ENCODE peak calls at places on chromosomes 6 and 20, in four cellular contexts. S, H, L and J are unnamed samples.

GRCh38 chr6:170444811-170445211 is 108.3 kb downstream of the PSMB1 start:
- DNase-seq in S (no peak), H (no peak), L (peak), J (no peak)

GRCh38 chr6:34284563-34285545 is 36.0 kb upstream of the SMIM29 start:
- DNase-seq in S (no peak), H (no peak), L (no peak), J (peak)

GRCh38 chr20:4820833-4821518 is 99.3 kb downstream of the PRND start:
- DNase-seq in S (no peak), H (no peak), L (no peak), J (no peak)

GRCh38 chr6:41706876-41707564 is 28.4 kb downstream of the TFEB start:
- DNase-seq in S (no peak), H (no peak), L (no peak), J (no peak)

GRCh38 chr20:31811796-31812728 is 7.1 kb upstream of the MYLK2 start:
- DNase-seq in S (no peak), H (no peak), L (no peak), J (peak)

GRCh38 chr6:31079656-31080261 is 32.6 kb downstream of the C6orf15 start:
- DNase-seq in S (no peak), H (peak), L (peak), J (peak)

GRCh38 chr6:54072708-54073313 is 38.4 kb upstream of the MLIP start:
- DNase-seq in S (no peak), H (no peak), L (no peak), J (no peak)

GRCh38 chr20:63101781-63102719 is 95.3 kb upstream of the BHLHE23 start:
- DNase-seq in S (no peak), H (no peak), L (peak), J (no peak)

GRCh38 chr6:51213806-51214205 is 395.1 kb downstream of the TFAP2B start:
- DNase-seq in S (no peak), H (no peak), L (no peak), J (no peak)

GRCh38 chr6:152897807-152898399 is 84.9 kb downstream of the FBXO5 start:
- DNase-seq in S (peak), H (peak), L (peak), J (peak)

GRCh38 chr6:88302769-88303230 is 136.7 kb upstream of the CNR1 start:
- DNase-seq in S (no peak), H (no peak), L (no peak), J (no peak)

GRCh38 chr6:151372164-151372563 is 19.2 kb downstream of the ZBTB2 start:
- DNase-seq in S (no peak), H (no peak), L (no peak), J (no peak)

GRCh38 chr6:10558575-10558974 is 37.4 kb downstream of the GCNT2 start:
- DNase-seq in S (no peak), H (no peak), L (peak), J (no peak)

GRCh38 chr6:134352786-134353480 is 35.0 kb upstream of the SGK1 start:
- DNase-seq in S (no peak), H (no peak), L (no peak), J (no peak)

GRCh38 chr6:39083111-39083702 is 31.8 kb downstream of the SAYSD1 start:
- DNase-seq in S (no peak), H (no peak), L (no peak), J (no peak)

GRCh38 chr6:45078432-45078831 is 249.7 kb upstream of the RUNX2 start:
- DNase-seq in S (no peak), H (no peak), L (no peak), J (no peak)

GRCh38 chr20:57588596-57588995 is 27.7 kb downstream of the PCK1 start:
- DNase-seq in S (no peak), H (no peak), L (no peak), J (no peak)

GRCh38 chr20:49562341-49563014 is 5.5 kb downstream of the PTGIS start:
- DNase-seq in S (no peak), H (no peak), L (no peak), J (peak)

GRCh38 chr20:14700641-14700965 is 363.2 kb upstream of the FLRT3 start:
- DNase-seq in S (no peak), H (no peak), L (no peak), J (no peak)

GRCh38 chr6:155261146-155261900 is 2.5 kb upstream of the CLDN20 start:
- DNase-seq in S (no peak), H (peak), L (no peak), J (no peak)

GRCh38 chr6:20402181-20403079 is 751 bp downstream of the E2F3 start:
- DNase-seq in S (no peak), H (peak), L (peak), J (peak)

GRCh38 chr6:50565004-50565403 is 148.3 kb upstream of the TFAP2D start:
- DNase-seq in S (no peak), H (no peak), L (no peak), J (no peak)

GRCh38 chr6:132070356-132070755 is 119.2 kb upstream of the CCN2 start:
- DNase-seq in S (no peak), H (no peak), L (no peak), J (no peak)

GRCh38 chr6:132072271-132072670 is 121.1 kb upstream of the CCN2 start:
- DNase-seq in S (no peak), H (no peak), L (no peak), J (no peak)

GRCh38 chr6:132067286-132067685 is 116.1 kb upstream of the CCN2 start:
- DNase-seq in S (no peak), H (no peak), L (no peak), J (no peak)

GRCh38 chr6:132065556-132065955 is 114.4 kb upstream of the CCN2 start:
- DNase-seq in S (no peak), H (no peak), L (no peak), J (no peak)

GRCh38 chr6:132068766-132069165 is 117.6 kb upstream of the CCN2 start:
- DNase-seq in S (no peak), H (no peak), L (no peak), J (no peak)
- TF ChIP-seq NFIC in S (no peak), H (no peak), L (no peak), J (no peak)

GRCh38 chr6:121515615-121516265 is 80.3 kb downstream of the GJA1 start:
- DNase-seq in S (no peak), H (no peak), L (no peak), J (no peak)
- TF ChIP-seq NFIC in S (no peak), H (no peak), L (no peak), J (no peak)

GRCh38 chr6:3319801-3320200 is 61.1 kb downstream of the PSMG4 start:
- DNase-seq in S (no peak), H (no peak), L (no peak), J (no peak)
- TF ChIP-seq NFIC in S (no peak), H (no peak), L (no peak), J (no peak)

DNA sequence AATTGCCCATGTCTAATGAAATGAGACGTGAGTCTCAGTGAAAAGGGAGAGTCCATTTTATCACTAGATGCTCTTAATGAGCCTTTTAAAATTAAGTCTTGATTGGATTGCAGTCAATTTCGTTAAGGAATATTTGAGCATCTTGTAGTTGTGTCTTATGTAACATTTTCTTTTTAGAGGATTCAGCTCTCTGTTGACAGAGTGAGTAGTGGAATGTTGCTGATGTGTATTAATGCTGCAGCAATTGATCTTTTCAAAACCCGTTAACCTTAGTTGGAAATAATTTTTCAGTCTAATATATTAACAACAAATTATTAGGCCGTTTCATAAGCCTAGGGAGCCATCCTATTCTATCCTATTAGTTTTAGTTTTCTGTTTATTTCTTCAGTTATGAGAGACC is 77.4 kb downstream of the QKI start:
- DNase-seq in S (no peak), H (no peak), L (no peak), J (no peak)
- TF ChIP-seq NFIC in S (no peak), H (no peak), L (no peak), J (no peak)